ENCODE peak calls at places on chromosome 6, in ten cellular contexts. Q is cardiac muscle cell; O is fibroblast of lung; T is tibial nerve; X is heart left ventricle; G is lower lobe of right lung; N is heart right ventricle; E is CD4-positive, alpha-beta T cell; R is stomach; J is CD8-positive, alpha-beta T cell. A is an unnamed sample.

GRCh38 chr6:38319259-38320255 is 320.2 kb downstream of the BTBD9 start:
- DNase-seq in N (no peak), Q (no peak), J (no peak), R (no peak), X (no peak), G (no peak), O (peak; percentile 15), T (no peak), E (no peak), A (no peak)

GRCh38 chr6:53441761-53442160 is 93.0 kb upstream of the ELOVL5 start:
- DNase-seq in O (peak; percentile 77), E (no peak), R (no peak), G (no peak), T (no peak), X (no peak), N (no peak), J (no peak), Q (no peak), A (no peak)

GRCh38 chr6:14638562-14638931 is 521.0 kb downstream of the CD83 start:
- DNase-seq in X (no peak), J (no peak), R (no peak), T (no peak), O (no peak), Q (no peak), N (no peak), G (no peak), E (no peak), A (no peak)

GRCh38 chr6:158621694-158622544 is 22.6 kb downstream of the DYNLT1 start:
- DNase-seq in X (no peak), T (no peak), R (peak; percentile 19), O (no peak), J (no peak), E (no peak), G (no peak), Q (no peak), N (no peak), A (peak; percentile 55)

GRCh38 chr6:65570340-65570739 is 136.7 kb downstream of the EYS start:
- DNase-seq in X (no peak), J (no peak), N (no peak), E (no peak), G (no peak), R (no peak), O (no peak), Q (no peak), T (no peak), A (no peak)

GRCh38 chr6:113394724-113395123 is 462.4 kb upstream of the MARCKS start:
- DNase-seq in J (no peak), N (no peak), X (no peak), T (no peak), E (no peak), R (no peak), Q (no peak), O (no peak), G (no peak), A (no peak)

GRCh38 chr6:157732007-157732406 is 91.0 kb upstream of the SNX9 start:
- DNase-seq in R (no peak), J (no peak), O (no peak), Q (no peak), T (no peak), X (no peak), G (no peak), N (no peak), E (no peak), A (peak; percentile 23)

GRCh38 chr6:15473741-15474161 is 189.1 kb downstream of the DTNBP1 start:
- DNase-seq in O (peak; percentile 87), G (no peak), E (no peak), R (no peak), J (no peak), T (no peak), X (peak; percentile 50), Q (no peak), N (no peak), A (no peak)

GRCh38 chr6:131600696-131601095 is 27.3 kb downstream of the MED23 start:
- DNase-seq in J (no peak), Q (peak; percentile 57), E (no peak), T (no peak), G (no peak), N (no peak), O (no peak), X (no peak), R (no peak), A (no peak)

GRCh38 chr6:131592935-131593334 is 19.9 kb downstream of the ARG1 start:
- DNase-seq in X (no peak), J (no peak), T (no peak), O (no peak), R (no peak), Q (no peak), E (no peak), G (no peak), N (no peak), A (no peak)

GRCh38 chr6:131602913-131603312 is 25.1 kb downstream of the MED23 start:
- DNase-seq in Q (no peak), E (no peak), T (no peak), X (no peak), G (no peak), O (peak; percentile 87), R (no peak), J (no peak), N (no peak), A (no peak)

GRCh38 chr6:131594074-131594473 is 21.0 kb downstream of the ARG1 start:
- DNase-seq in O (no peak), N (no peak), X (no peak), R (no peak), Q (no peak), J (no peak), G (no peak), T (no peak), E (no peak), A (no peak)

DNA sequence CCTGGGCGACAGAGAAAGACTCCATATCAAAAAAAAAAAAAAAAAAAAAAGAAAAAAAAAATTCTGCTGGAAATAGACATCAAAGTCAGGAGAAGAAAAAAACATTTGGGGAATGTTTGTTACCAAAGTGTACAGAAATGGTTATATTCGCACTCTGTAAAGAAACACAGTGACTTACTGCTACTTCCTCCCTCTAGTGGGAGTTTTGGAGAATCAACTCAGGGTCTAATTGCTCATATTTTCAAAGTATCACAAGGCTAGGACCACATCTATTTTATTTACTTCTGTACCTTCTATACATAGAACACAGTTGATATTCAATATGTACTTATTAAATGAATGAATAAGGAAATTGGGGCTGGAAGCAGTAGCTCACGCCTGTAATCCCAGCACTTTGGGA is 24.4 kb downstream of the ARG1 start:
- DNase-seq in R (no peak), O (peak; percentile 3), N (no peak), G (no peak), T (no peak), E (no peak), Q (no peak), J (no peak), X (no peak), A (no peak)
- TF ChIP-seq CTCF in R (no peak), O (peak; percentile 39), N (peak; percentile 43), G (peak; percentile 21), T (no peak), E (peak; percentile 24), Q (peak; percentile 39), J (peak; percentile 43), X (peak; percentile 28), A (peak; percentile 24)

DNA sequence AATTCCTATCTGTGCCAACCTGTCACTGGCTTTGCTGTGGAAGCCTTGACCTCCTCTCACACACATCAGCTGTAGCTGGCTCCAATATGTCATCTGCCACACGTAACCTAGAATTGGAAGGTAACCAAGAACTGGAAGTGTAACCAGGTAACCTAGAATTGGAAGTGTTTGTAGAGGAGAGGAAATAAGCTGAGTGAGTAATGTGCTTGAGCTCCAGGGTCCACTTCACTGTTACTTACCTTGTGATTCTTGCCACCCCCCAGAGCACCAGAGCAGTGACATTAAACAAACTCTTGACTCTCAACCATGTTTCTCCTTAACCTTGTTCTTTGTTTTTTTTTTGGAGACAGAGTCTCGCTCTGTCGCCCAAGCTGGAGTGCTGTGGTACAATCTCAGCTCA is 350.5 kb downstream of the NRN1 start:
- DNase-seq in R (no peak), Q (no peak), E (no peak), G (no peak), O (no peak), T (no peak), X (no peak), J (no peak), N (no peak), A (no peak)
- H3K27ac ChIP-seq in R (no peak overlapping the region), Q (no peak overlapping the region), E (no peak overlapping the region), G (no peak overlapping the region), O (no peak overlapping the region), T (no peak overlapping the region), X (no peak overlapping the region), J (no peak overlapping the region), N (no peak overlapping the region), A (no peak overlapping the region)

GRCh38 chr6:112269979-112270378 is 15.6 kb upstream of the LAMA4 start:
- DNase-seq in N (no peak), G (no peak), Q (no peak), X (no peak), O (no peak), E (no peak), R (no peak), J (no peak), T (no peak), A (no peak)

GRCh38 chr6:112270756-112271155 is 16.4 kb upstream of the LAMA4 start:
- DNase-seq in O (no peak), J (no peak), X (no peak), R (no peak), T (no peak), G (no peak), E (no peak), N (no peak), Q (no peak), A (no peak)

GRCh38 chr6:112268011-112268410 is 13.6 kb upstream of the LAMA4 start:
- DNase-seq in T (no peak), N (no peak), E (no peak), X (no peak), G (no peak), O (no peak), R (no peak), J (no peak), Q (no peak), A (no peak)

GRCh38 chr6:112268628-112269027 is 14.3 kb upstream of the LAMA4 start:
- DNase-seq in O (no peak), R (no peak), N (no peak), E (no peak), X (no peak), T (no peak), Q (no peak), G (no peak), J (no peak), A (no peak)

DNA sequence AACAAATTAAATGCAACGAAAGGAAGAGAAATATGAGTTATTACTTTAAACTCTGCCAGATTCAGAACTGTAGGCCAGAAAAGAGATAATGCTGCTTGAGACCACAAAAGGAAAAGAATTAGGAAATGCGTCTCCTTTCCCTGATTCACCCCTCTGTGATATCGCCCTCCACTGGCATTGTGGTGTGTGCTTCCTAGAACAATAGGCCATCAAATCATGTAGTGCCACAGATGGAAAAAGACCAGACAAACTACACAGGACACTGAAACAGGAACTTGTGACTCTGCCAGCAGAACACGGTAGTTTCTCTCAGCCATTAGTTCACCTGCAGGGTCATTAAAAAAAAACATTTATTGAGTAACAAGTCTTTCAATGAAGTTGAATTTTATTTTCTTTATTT is 14.8 kb upstream of the LAMA4 start:
- DNase-seq in G (no peak), T (no peak), O (no peak), R (no peak), E (no peak), Q (no peak), X (peak; percentile 34), J (no peak), N (no peak), A (no peak)
- TF ChIP-seq CTCF in G (no peak), T (peak; percentile 50), O (peak; percentile 54), R (no peak), E (no peak), Q (peak; percentile 67), X (peak; percentile 57), J (no peak), N (peak; percentile 43), A (no peak)

DNA sequence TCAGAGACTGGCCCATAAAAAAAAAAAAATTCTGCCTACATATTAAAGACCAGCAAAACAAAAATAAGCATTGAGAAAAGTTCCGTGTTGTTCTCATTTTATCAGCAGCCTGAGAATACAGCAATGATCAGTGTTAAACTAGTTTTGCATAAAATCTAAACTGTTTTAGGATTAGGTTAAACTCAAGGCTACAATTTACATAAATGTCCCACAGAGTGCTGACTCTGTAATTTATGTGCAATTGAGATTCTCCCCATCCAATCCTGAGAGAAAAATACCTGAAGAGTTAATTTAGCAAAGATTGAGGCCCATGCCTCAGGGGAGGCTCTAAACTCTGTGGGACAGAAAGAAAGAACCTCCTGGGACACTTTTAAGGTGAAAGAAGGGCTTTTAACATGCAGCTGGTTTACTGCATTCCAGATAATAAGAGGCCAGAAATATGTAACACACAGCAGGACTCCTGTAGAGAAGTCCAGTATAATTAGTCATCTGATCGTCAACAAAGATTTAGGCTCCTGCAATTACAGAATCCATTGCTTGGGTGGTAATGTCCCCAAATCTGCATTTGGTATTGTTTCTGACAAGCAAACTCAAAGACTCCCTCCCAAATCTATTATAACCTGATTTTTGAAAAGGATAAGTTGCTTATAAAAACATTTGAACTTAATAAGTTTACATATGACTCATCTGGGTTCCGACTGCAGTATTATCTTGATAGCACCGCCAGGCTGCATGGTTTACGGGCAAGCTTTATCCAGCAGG is 397.1 kb upstream of the ARID1B start:
- DNase-seq in E (no peak), G (no peak), T (no peak), X (no peak), Q (no peak), O (peak; percentile 43), R (no peak), J (no peak), N (no peak), A (no peak)
- H3K27ac ChIP-seq in E (no peak overlapping the region), G (no peak overlapping the region), T (no peak overlapping the region), X (no peak overlapping the region), Q (no peak overlapping the region), O (no peak overlapping the region), R (no peak overlapping the region), J (no peak overlapping the region), N (no peak overlapping the region), A (no peak overlapping the region)

A was measured in right atrium auricular region.